ENCODE peak calls at places on chromosomes 7 and 10, in four cellular contexts. One of them, this sample, is unnamed.

GRCh38 chr7:157463245-157463644 is 126.4 kb downstream of the DNAJB6 start:
- DNase-seq in CD8-positive, alpha-beta memory T cell: no peak
- DNase-seq in brain microvascular endothelial cell: no peak
- DNase-seq in activated T-cell treated with anti-CD3 and anti-CD28 coated beads, Interleukin-2, amount 50 U/mL, for 72 hours: no peak
- DNase-seq in this sample: no peak

GRCh38 chr10:131011936-131012640 is 299.4 kb downstream of the TCERG1L start:
- DNase-seq in CD8-positive, alpha-beta memory T cell: no peak
- DNase-seq in brain microvascular endothelial cell: no peak
- DNase-seq in activated T-cell treated with anti-CD3 and anti-CD28 coated beads, Interleukin-2, amount 50 U/mL, for 72 hours: no peak
- DNase-seq in this sample: no peak

GRCh38 chr7:96273716-96274115 is 48.2 kb downstream of the SLC25A13 start:
- DNase-seq in CD8-positive, alpha-beta memory T cell: no peak
- DNase-seq in brain microvascular endothelial cell: no peak
- DNase-seq in activated T-cell treated with anti-CD3 and anti-CD28 coated beads, Interleukin-2, amount 50 U/mL, for 72 hours: no peak
- DNase-seq in this sample: no peak

GRCh38 chr7:151251926-151252835 is 3.7 kb upstream of the SMARCD3 start:
- DNase-seq in CD8-positive, alpha-beta memory T cell: no peak
- DNase-seq in brain microvascular endothelial cell: peak; percentile 45
- DNase-seq in activated T-cell treated with anti-CD3 and anti-CD28 coated beads, Interleukin-2, amount 50 U/mL, for 72 hours: no peak
- DNase-seq in this sample: no peak

GRCh38 chr7:16891338-16891737 is 9.6 kb upstream of the AGR3 start:
- DNase-seq in CD8-positive, alpha-beta memory T cell: peak; percentile 16
- DNase-seq in brain microvascular endothelial cell: peak; percentile 47
- DNase-seq in activated T-cell treated with anti-CD3 and anti-CD28 coated beads, Interleukin-2, amount 50 U/mL, for 72 hours: peak; percentile 14
- DNase-seq in this sample: peak; percentile 21

GRCh38 chr10:32049113-32049512 is 7.1 kb downstream of the KIF5B start:
- DNase-seq in CD8-positive, alpha-beta memory T cell: no peak
- DNase-seq in brain microvascular endothelial cell: peak; percentile 28
- DNase-seq in activated T-cell treated with anti-CD3 and anti-CD28 coated beads, Interleukin-2, amount 50 U/mL, for 72 hours: no peak
- DNase-seq in this sample: no peak

GRCh38 chr10:118977864-118978263 is 51.6 kb upstream of the NANOS1 start:
- DNase-seq in CD8-positive, alpha-beta memory T cell: no peak
- DNase-seq in brain microvascular endothelial cell: no peak
- DNase-seq in activated T-cell treated with anti-CD3 and anti-CD28 coated beads, Interleukin-2, amount 50 U/mL, for 72 hours: no peak
- DNase-seq in this sample: no peak

GRCh38 chr7:114660007-114660406 is 245.4 kb downstream of the FOXP2 start:
- DNase-seq in CD8-positive, alpha-beta memory T cell: no peak
- DNase-seq in brain microvascular endothelial cell: no peak
- DNase-seq in activated T-cell treated with anti-CD3 and anti-CD28 coated beads, Interleukin-2, amount 50 U/mL, for 72 hours: no peak
- DNase-seq in this sample: no peak

GRCh38 chr10:116096501-116096900 is 176.5 kb downstream of the GFRA1 start:
- DNase-seq in CD8-positive, alpha-beta memory T cell: no peak
- DNase-seq in brain microvascular endothelial cell: no peak
- DNase-seq in activated T-cell treated with anti-CD3 and anti-CD28 coated beads, Interleukin-2, amount 50 U/mL, for 72 hours: no peak
- DNase-seq in this sample: no peak

GRCh38 chr7:111992601-111993000 is 213.6 kb downstream of the DOCK4 start:
- DNase-seq in CD8-positive, alpha-beta memory T cell: no peak
- DNase-seq in brain microvascular endothelial cell: no peak
- DNase-seq in activated T-cell treated with anti-CD3 and anti-CD28 coated beads, Interleukin-2, amount 50 U/mL, for 72 hours: no peak
- DNase-seq in this sample: no peak

GRCh38 chr10:79387466-79387973 is 40.3 kb downstream of the PPIF start:
- DNase-seq in CD8-positive, alpha-beta memory T cell: no peak
- DNase-seq in brain microvascular endothelial cell: no peak
- DNase-seq in activated T-cell treated with anti-CD3 and anti-CD28 coated beads, Interleukin-2, amount 50 U/mL, for 72 hours: no peak
- DNase-seq in this sample: no peak